ENCODE peak calls at places on chromosomes 16 and 17, in nine cellular contexts. G, U, H, X, K, C, E, P and Y are unnamed samples.

GRCh38 chr17:77445030-77445907 is 304.5 kb downstream of the SEC14L1 start:
- DNase-seq in U (peak), X (no peak), E (no peak), K (no peak), C (no peak), H (no peak), P (no peak), G (no peak), Y (no peak)

GRCh38 chr17:4721203-4722135 is 9.8 kb upstream of the MED11 start:
- DNase-seq in K (peak), E (no peak), G (peak), P (peak), C (no peak), X (peak), H (no peak), U (no peak), Y (no peak)

GRCh38 chr17:76371656-76372628 is 12.5 kb upstream of the SPHK1 start:
- DNase-seq in C (peak), P (peak), G (no peak), H (peak), E (no peak), K (no peak), U (peak), X (peak), Y (peak)

GRCh38 chr16:814974-815373 is 14.4 kb upstream of the GNG13 start:
- DNase-seq in X (peak), P (no peak), G (no peak), E (no peak), C (peak), H (peak), K (no peak), U (no peak), Y (no peak)

GRCh38 chr16:4660454-4661007 is 32.8 kb upstream of the NUDT16L1 start:
- DNase-seq in C (no peak), E (no peak), X (peak), P (no peak), U (no peak), H (no peak), G (peak), K (no peak), Y (no peak)

GRCh38 chr17:15941781-15942180 is 3.1 kb upstream of the ADORA2B start:
- DNase-seq in G (no peak), P (peak), C (no peak), X (no peak), E (no peak), U (no peak), H (no peak), K (no peak), Y (no peak)

GRCh38 chr16:1037934-1038257 is 34.7 kb upstream of the SSTR5 start:
- DNase-seq in E (no peak), X (no peak), C (no peak), K (no peak), G (no peak), P (no peak), U (no peak), H (no peak), Y (no peak)

GRCh38 chr16:10808218-10808617 is 10.4 kb downstream of the TVP23A start:
- DNase-seq in K (no peak), E (no peak), H (no peak), X (no peak), C (no peak), U (no peak), G (no peak), P (no peak), Y (no peak)

GRCh38 chr17:28839221-28839620 is 3.4 kb downstream of the FAM222B start:
- DNase-seq in H (peak), C (no peak), U (no peak), E (no peak), X (peak), G (no peak), K (no peak), P (no peak), Y (no peak)

GRCh38 chr16:82876951-82877350 is 250.2 kb downstream of the CDH13 start:
- DNase-seq in P (no peak), E (no peak), U (no peak), X (no peak), H (no peak), K (no peak), C (no peak), G (no peak), Y (no peak)

GRCh38 chr17:7538891-7539290 is 10.0 kb upstream of the TNFSF12 start:
- DNase-seq in E (no peak), K (no peak), U (no peak), H (no peak), X (peak), G (no peak), P (no peak), C (no peak), Y (no peak)

GRCh38 chr16:53091508-53092211 is 36.9 kb downstream of the CHD9 start:
- DNase-seq in H (no peak), E (no peak), C (peak), K (no peak), X (peak), G (peak), P (no peak), U (peak), Y (peak)

GRCh38 chr17:55668581-55668980 is 54.1 kb downstream of the TMEM100 start:
- DNase-seq in H (peak), E (no peak), X (no peak), G (no peak), K (no peak), P (no peak), U (no peak), C (no peak), Y (no peak)

GRCh38 chr17:81961087-81961514 is at the start of gene NOTUM:
- DNase-seq in U (no peak), H (peak), P (peak), K (no peak), X (no peak), C (no peak), G (no peak), E (no peak), Y (no peak)

GRCh38 chr16:8961811-8962390 is 1.8 kb downstream of the USP7 start:
- DNase-seq in P (peak), X (no peak), G (no peak), U (peak), K (no peak), C (no peak), H (no peak), E (no peak), Y (no peak)

GRCh38 chr16:57628008-57628781 is at the start of gene ADGRG1:
- DNase-seq in G (peak), C (peak), E (no peak), X (peak), K (peak), U (no peak), H (peak), P (peak), Y (peak)

GRCh38 chr17:10429416-10430045 is 7.8 kb upstream of the MYH8 start:
- DNase-seq in G (no peak), C (no peak), K (no peak), U (no peak), E (no peak), X (peak), H (peak), P (no peak), Y (no peak)

GRCh38 chr17:36183001-36183810 is 6.8 kb upstream of the TBC1D3B start:
- DNase-seq in E (peak), C (peak), H (no peak), P (peak), X (peak), K (peak), G (peak), U (peak), Y (no peak)

GRCh38 chr17:80942360-80943345 is 49.0 kb upstream of the CHMP6 start:
- DNase-seq in E (peak), X (peak), U (no peak), G (peak), H (no peak), P (no peak), K (no peak), C (peak), Y (no peak)

GRCh38 chr16:73817500-73817899 is 479.1 kb upstream of the PSMD7 start:
- DNase-seq in U (no peak), P (no peak), E (no peak), C (no peak), G (no peak), K (no peak), X (no peak), H (no peak), Y (no peak)

GRCh38 chr17:79568661-79569060 is 42.2 kb downstream of the RBFOX3 start:
- DNase-seq in E (no peak), K (no peak), G (no peak), U (no peak), X (no peak), C (no peak), P (no peak), H (no peak), Y (no peak)

GRCh38 chr17:7095642-7096041 is 15.6 kb upstream of the CLEC10A start:
- DNase-seq in C (no peak), P (no peak), X (no peak), K (no peak), U (no peak), H (no peak), G (no peak), E (no peak), Y (no peak)

GRCh38 chr17:37725021-37725585 is 19.8 kb downstream of the HNF1B start:
- DNase-seq in P (no peak), K (no peak), E (no peak), C (no peak), H (no peak), G (no peak), U (no peak), X (no peak), Y (no peak)

GRCh38 chr16:22220076-22220453 is 14.0 kb downstream of the EEF2K start:
- DNase-seq in G (peak), C (no peak), U (no peak), K (no peak), P (no peak), E (no peak), X (peak), H (no peak), Y (no peak)

GRCh38 chr16:57284206-57284951 is at the start of gene PLLP:
- DNase-seq in C (no peak), K (no peak), E (peak), U (no peak), X (no peak), P (peak), H (peak), G (peak), Y (no peak)

GRCh38 chr16:25110392-25110947 is 1.1 kb upstream of the LCMT1 start:
- DNase-seq in H (no peak), C (no peak), P (no peak), X (no peak), U (peak), K (no peak), E (no peak), G (no peak), Y (no peak)

GRCh38 chr16:85574672-85575475 is 38.2 kb upstream of the GSE1 start:
- DNase-seq in K (no peak), E (no peak), X (no peak), C (no peak), P (no peak), G (peak), U (no peak), H (no peak), Y (no peak)

GRCh38 chr17:81812571-81813370 is 8.8 kb downstream of the GCGR start:
- DNase-seq in U (no peak), X (no peak), E (no peak), P (no peak), C (no peak), K (no peak), H (no peak), G (no peak), Y (no peak)

GRCh38 chr17:2025622-2026309 is 632 bp upstream of the RTN4RL1 start:
- DNase-seq in K (no peak), P (peak), X (peak), C (no peak), H (peak), E (peak), U (no peak), G (peak), Y (no peak)

GRCh38 chr17:73550561-73550960 is 93.7 kb downstream of the SDK2 start:
- DNase-seq in G (no peak), X (no peak), U (no peak), C (no peak), E (no peak), K (no peak), P (no peak), H (no peak), Y (no peak)

GRCh38 chr17:79322216-79323123 is 247.8 kb downstream of the ENGASE start:
- DNase-seq in P (no peak), K (no peak), C (no peak), E (peak), G (no peak), H (no peak), X (no peak), U (no peak), Y (no peak)

GRCh38 chr16:75238132-75238852 is 13.1 kb downstream of the BCAR1 start:
- DNase-seq in G (peak), P (no peak), C (peak), K (no peak), E (peak), X (peak), H (no peak), U (no peak), Y (no peak)

GRCh38 chr16:87601322-87602004 is 845 bp upstream of the JPH3 start:
- DNase-seq in K (no peak), P (no peak), H (no peak), G (no peak), U (no peak), E (no peak), C (no peak), X (no peak), Y (no peak)
- H3K4me3 ChIP-seq in K (no peak), P (no peak), H (no peak), G (no peak), U (no peak), E (no peak), C (no peak), X (no peak), Y (no peak)

GRCh38 chr17:41518789-41519449 is at the start of gene KRT15:
- DNase-seq in P (peak), G (no peak), K (no peak), E (no peak), U (no peak), H (no peak), X (no peak), C (no peak), Y (no peak)
- H3K4me3 ChIP-seq in P (peak), G (no peak), K (no peak), E (no peak), U (no peak), H (no peak), X (no peak), C (no peak), Y (no peak)

DNA sequence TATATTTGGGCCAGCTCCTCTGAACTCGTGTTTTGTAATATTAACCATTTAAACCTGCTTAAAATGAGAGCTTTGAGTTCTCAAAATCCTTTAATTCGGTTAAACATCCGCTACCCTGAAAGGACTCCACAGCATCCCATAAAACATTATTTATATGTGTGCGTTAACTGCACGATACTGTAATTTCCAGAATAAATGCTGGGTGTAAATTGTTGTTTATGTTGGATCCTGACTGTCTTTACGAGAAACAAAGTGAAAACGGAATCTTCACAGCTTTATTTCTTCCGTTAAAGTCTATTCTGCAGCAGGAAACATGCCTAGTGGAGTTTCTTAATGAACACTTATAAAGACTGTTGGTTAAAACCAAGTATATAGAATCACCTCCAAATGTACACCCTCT is 143.4 kb downstream of the SNX11 start:
- DNase-seq in E (no peak), P (no peak), G (no peak), X (no peak), U (no peak), K (no peak), C (no peak), H (no peak), Y (no peak)
- H3K4me3 ChIP-seq in E (no peak), P (peak), G (no peak), X (no peak), U (no peak), K (no peak), C (no peak), H (no peak), Y (no peak)

GRCh38 chr16:84459517-84459894 is 45.0 kb downstream of the MEAK7 start:
- DNase-seq in U (no peak), P (no peak), K (no peak), E (no peak), C (no peak), H (no peak), G (no peak), X (no peak), Y (no peak)

GRCh38 chr16:84461504-84462295 is 42.8 kb downstream of the MEAK7 start:
- DNase-seq in K (no peak), G (no peak), H (no peak), U (no peak), X (no peak), E (peak), P (no peak), C (no peak), Y (no peak)

GRCh38 chr16:84459941-84460405 is 44.5 kb downstream of the MEAK7 start:
- DNase-seq in X (no peak), E (peak), C (no peak), P (no peak), U (no peak), G (no peak), K (no peak), H (no peak), Y (no peak)

GRCh38 chr16:84461029-84461415 is 43.4 kb downstream of the MEAK7 start:
- DNase-seq in K (no peak), C (no peak), P (no peak), E (peak), G (no peak), U (no peak), H (no peak), X (no peak), Y (no peak)

GRCh38 chr16:84460406-84461028 is 43.9 kb downstream of the MEAK7 start:
- DNase-seq in X (no peak), H (no peak), P (no peak), C (no peak), U (no peak), G (no peak), E (peak), K (no peak), Y (no peak)
- H3K4me3 ChIP-seq in X (no peak), H (no peak), P (no peak), C (no peak), U (no peak), G (no peak), E (no peak), K (no peak), Y (no peak)

GRCh38 chr16:77434365-77435239 is at the start of gene ADAMTS18:
- DNase-seq in K (no peak), X (no peak), H (no peak), C (no peak), G (no peak), E (peak), U (no peak), P (no peak), Y (no peak)
- H3K4me3 ChIP-seq in K (no peak), X (no peak), H (no peak), C (no peak), G (no peak), E (peak), U (no peak), P (no peak), Y (peak)